ENCODE peak calls at places on chromosomes 13 and 19, in eight cellular contexts. One of them, this sample, is unnamed.
A peak's percentile ranks its signal among the peaks of the same experiment; 100 is the strongest.

GRCh38 chr19:3210347-3211017 is 14.0 kb upstream of the CELF5 start:
- DNase-seq in nucleus accumbens: no peak
- DNase-seq in stimulated activated naive B cell treated with anti-CD40 and anti-IgM and Interleukin-4, amounts not matched to agents 10 μg/mL and 1 μg/mL and 100 μg/mL, for 72 hours: peak; percentile 48
- DNase-seq in AG20443: peak; percentile 82
- DNase-seq in tibial nerve: no peak
- DNase-seq in memory B cell: peak; percentile 76
- DNase-seq in endothelial cell of umbilical vein: peak; percentile 40
- DNase-seq in stimulated activated CD4-positive, alpha-beta T cell treated with anti-CD3 and anti-CD28 coated beads, Interleukin-4, amount 100 ng/mL, for 24 hours: peak; percentile 77
- DNase-seq in this sample: peak; percentile 38

GRCh38 chr19:19420570-19421301 is 15.3 kb downstream of the GATAD2A start:
- DNase-seq in nucleus accumbens: no peak
- DNase-seq in stimulated activated naive B cell treated with anti-CD40 and anti-IgM and Interleukin-4, amounts not matched to agents 10 μg/mL and 1 μg/mL and 100 μg/mL, for 72 hours: no peak
- DNase-seq in AG20443: no peak
- DNase-seq in tibial nerve: no peak
- DNase-seq in memory B cell: no peak
- DNase-seq in endothelial cell of umbilical vein: no peak
- DNase-seq in stimulated activated CD4-positive, alpha-beta T cell treated with anti-CD3 and anti-CD28 coated beads, Interleukin-4, amount 100 ng/mL, for 24 hours: peak; percentile 35
- DNase-seq in this sample: no peak

GRCh38 chr13:52029569-52029968 is 5.1 kb downstream of the UTP14C start:
- DNase-seq in nucleus accumbens: no peak
- DNase-seq in stimulated activated naive B cell treated with anti-CD40 and anti-IgM and Interleukin-4, amounts not matched to agents 10 μg/mL and 1 μg/mL and 100 μg/mL, for 72 hours: no peak
- DNase-seq in AG20443: no peak
- DNase-seq in tibial nerve: no peak
- DNase-seq in memory B cell: no peak
- DNase-seq in endothelial cell of umbilical vein: no peak
- DNase-seq in stimulated activated CD4-positive, alpha-beta T cell treated with anti-CD3 and anti-CD28 coated beads, Interleukin-4, amount 100 ng/mL, for 24 hours: no peak
- DNase-seq in this sample: no peak

GRCh38 chr13:21018220-21018619 is 43.2 kb downstream of the LATS2 start:
- DNase-seq in nucleus accumbens: no peak
- DNase-seq in stimulated activated naive B cell treated with anti-CD40 and anti-IgM and Interleukin-4, amounts not matched to agents 10 μg/mL and 1 μg/mL and 100 μg/mL, for 72 hours: no peak
- DNase-seq in AG20443: no peak
- DNase-seq in tibial nerve: no peak
- DNase-seq in memory B cell: no peak
- DNase-seq in endothelial cell of umbilical vein: no peak
- DNase-seq in stimulated activated CD4-positive, alpha-beta T cell treated with anti-CD3 and anti-CD28 coated beads, Interleukin-4, amount 100 ng/mL, for 24 hours: no peak
- DNase-seq in this sample: no peak

GRCh38 chr13:97249093-97249787 is 27.1 kb downstream of the MBNL2 start:
- DNase-seq in nucleus accumbens: no peak
- DNase-seq in stimulated activated naive B cell treated with anti-CD40 and anti-IgM and Interleukin-4, amounts not matched to agents 10 μg/mL and 1 μg/mL and 100 μg/mL, for 72 hours: no peak
- DNase-seq in AG20443: no peak
- DNase-seq in tibial nerve: no peak
- DNase-seq in memory B cell: no peak
- DNase-seq in endothelial cell of umbilical vein: no peak
- DNase-seq in stimulated activated CD4-positive, alpha-beta T cell treated with anti-CD3 and anti-CD28 coated beads, Interleukin-4, amount 100 ng/mL, for 24 hours: no peak
- DNase-seq in this sample: no peak

GRCh38 chr19:6030214-6030507 is 52.2 kb upstream of the RANBP3 start:
- DNase-seq in nucleus accumbens: no peak
- DNase-seq in stimulated activated naive B cell treated with anti-CD40 and anti-IgM and Interleukin-4, amounts not matched to agents 10 μg/mL and 1 μg/mL and 100 μg/mL, for 72 hours: no peak
- DNase-seq in AG20443: peak; percentile 56
- DNase-seq in tibial nerve: no peak
- DNase-seq in memory B cell: no peak
- DNase-seq in endothelial cell of umbilical vein: no peak
- DNase-seq in stimulated activated CD4-positive, alpha-beta T cell treated with anti-CD3 and anti-CD28 coated beads, Interleukin-4, amount 100 ng/mL, for 24 hours: no peak
- DNase-seq in this sample: no peak

GRCh38 chr13:96346846-96347367 is 257.0 kb downstream of the HS6ST3 start:
- DNase-seq in nucleus accumbens: no peak
- DNase-seq in stimulated activated naive B cell treated with anti-CD40 and anti-IgM and Interleukin-4, amounts not matched to agents 10 μg/mL and 1 μg/mL and 100 μg/mL, for 72 hours: no peak
- DNase-seq in AG20443: no peak
- DNase-seq in tibial nerve: no peak
- DNase-seq in memory B cell: no peak
- DNase-seq in endothelial cell of umbilical vein: no peak
- DNase-seq in stimulated activated CD4-positive, alpha-beta T cell treated with anti-CD3 and anti-CD28 coated beads, Interleukin-4, amount 100 ng/mL, for 24 hours: no peak
- DNase-seq in this sample: no peak

GRCh38 chr19:33227242-33227650 is 1.6 kb upstream of the SLC7A10 start:
- DNase-seq in nucleus accumbens: no peak
- DNase-seq in stimulated activated naive B cell treated with anti-CD40 and anti-IgM and Interleukin-4, amounts not matched to agents 10 μg/mL and 1 μg/mL and 100 μg/mL, for 72 hours: no peak
- DNase-seq in AG20443: no peak
- DNase-seq in tibial nerve: no peak
- DNase-seq in memory B cell: no peak
- DNase-seq in endothelial cell of umbilical vein: no peak
- DNase-seq in stimulated activated CD4-positive, alpha-beta T cell treated with anti-CD3 and anti-CD28 coated beads, Interleukin-4, amount 100 ng/mL, for 24 hours: no peak
- DNase-seq in this sample: no peak

GRCh38 chr13:29567411-29567810 is 28.1 kb downstream of the SLC7A1 start:
- DNase-seq in nucleus accumbens: no peak
- DNase-seq in stimulated activated naive B cell treated with anti-CD40 and anti-IgM and Interleukin-4, amounts not matched to agents 10 μg/mL and 1 μg/mL and 100 μg/mL, for 72 hours: no peak
- DNase-seq in AG20443: no peak
- DNase-seq in tibial nerve: no peak
- DNase-seq in memory B cell: no peak
- DNase-seq in endothelial cell of umbilical vein: no peak
- DNase-seq in stimulated activated CD4-positive, alpha-beta T cell treated with anti-CD3 and anti-CD28 coated beads, Interleukin-4, amount 100 ng/mL, for 24 hours: no peak
- DNase-seq in this sample: no peak

GRCh38 chr13:62113145-62113544 is 697.5 kb upstream of the PCDH20 start:
- DNase-seq in nucleus accumbens: no peak
- DNase-seq in stimulated activated naive B cell treated with anti-CD40 and anti-IgM and Interleukin-4, amounts not matched to agents 10 μg/mL and 1 μg/mL and 100 μg/mL, for 72 hours: no peak
- DNase-seq in AG20443: no peak
- DNase-seq in tibial nerve: no peak
- DNase-seq in memory B cell: no peak
- DNase-seq in endothelial cell of umbilical vein: no peak
- DNase-seq in stimulated activated CD4-positive, alpha-beta T cell treated with anti-CD3 and anti-CD28 coated beads, Interleukin-4, amount 100 ng/mL, for 24 hours: no peak
- DNase-seq in this sample: no peak

GRCh38 chr13:67221630-67222226 is 8.4 kb downstream of the PCDH9 start:
- DNase-seq in nucleus accumbens: no peak
- DNase-seq in stimulated activated naive B cell treated with anti-CD40 and anti-IgM and Interleukin-4, amounts not matched to agents 10 μg/mL and 1 μg/mL and 100 μg/mL, for 72 hours: no peak
- DNase-seq in AG20443: no peak
- DNase-seq in tibial nerve: no peak
- DNase-seq in memory B cell: no peak
- DNase-seq in endothelial cell of umbilical vein: no peak
- DNase-seq in stimulated activated CD4-positive, alpha-beta T cell treated with anti-CD3 and anti-CD28 coated beads, Interleukin-4, amount 100 ng/mL, for 24 hours: no peak
- DNase-seq in this sample: no peak

GRCh38 chr19:18596752-18597157 is 8.2 kb downstream of the REX1BD start:
- DNase-seq in nucleus accumbens: no peak
- DNase-seq in stimulated activated naive B cell treated with anti-CD40 and anti-IgM and Interleukin-4, amounts not matched to agents 10 μg/mL and 1 μg/mL and 100 μg/mL, for 72 hours: no peak
- DNase-seq in AG20443: no peak
- DNase-seq in tibial nerve: no peak
- DNase-seq in memory B cell: no peak
- DNase-seq in endothelial cell of umbilical vein: peak; percentile 34
- DNase-seq in stimulated activated CD4-positive, alpha-beta T cell treated with anti-CD3 and anti-CD28 coated beads, Interleukin-4, amount 100 ng/mL, for 24 hours: no peak
- DNase-seq in this sample: peak; percentile 48

GRCh38 chr13:98848736-98849135 is 96.3 kb upstream of the SLC15A1 start:
- DNase-seq in nucleus accumbens: no peak
- DNase-seq in stimulated activated naive B cell treated with anti-CD40 and anti-IgM and Interleukin-4, amounts not matched to agents 10 μg/mL and 1 μg/mL and 100 μg/mL, for 72 hours: no peak
- DNase-seq in AG20443: no peak
- DNase-seq in tibial nerve: no peak
- DNase-seq in memory B cell: no peak
- DNase-seq in endothelial cell of umbilical vein: no peak
- DNase-seq in stimulated activated CD4-positive, alpha-beta T cell treated with anti-CD3 and anti-CD28 coated beads, Interleukin-4, amount 100 ng/mL, for 24 hours: no peak
- DNase-seq in this sample: peak; percentile 67

GRCh38 chr13:21348771-21349170 is 110.3 kb downstream of the ZDHHC20 start:
- DNase-seq in nucleus accumbens: no peak
- DNase-seq in stimulated activated naive B cell treated with anti-CD40 and anti-IgM and Interleukin-4, amounts not matched to agents 10 μg/mL and 1 μg/mL and 100 μg/mL, for 72 hours: no peak
- DNase-seq in AG20443: no peak
- DNase-seq in tibial nerve: no peak
- DNase-seq in memory B cell: no peak
- DNase-seq in endothelial cell of umbilical vein: no peak
- DNase-seq in stimulated activated CD4-positive, alpha-beta T cell treated with anti-CD3 and anti-CD28 coated beads, Interleukin-4, amount 100 ng/mL, for 24 hours: no peak
- DNase-seq in this sample: no peak

GRCh38 chr13:45374917-45375316 is 33.9 kb upstream of the TPT1 start:
- DNase-seq in nucleus accumbens: no peak
- DNase-seq in stimulated activated naive B cell treated with anti-CD40 and anti-IgM and Interleukin-4, amounts not matched to agents 10 μg/mL and 1 μg/mL and 100 μg/mL, for 72 hours: no peak
- DNase-seq in AG20443: peak; percentile 14
- DNase-seq in tibial nerve: no peak
- DNase-seq in memory B cell: no peak
- DNase-seq in endothelial cell of umbilical vein: no peak
- DNase-seq in stimulated activated CD4-positive, alpha-beta T cell treated with anti-CD3 and anti-CD28 coated beads, Interleukin-4, amount 100 ng/mL, for 24 hours: no peak
- DNase-seq in this sample: no peak

GRCh38 chr13:72530471-72530870 is 197.0 kb downstream of the MZT1 start:
- DNase-seq in nucleus accumbens: no peak
- DNase-seq in stimulated activated naive B cell treated with anti-CD40 and anti-IgM and Interleukin-4, amounts not matched to agents 10 μg/mL and 1 μg/mL and 100 μg/mL, for 72 hours: no peak
- DNase-seq in AG20443: no peak
- DNase-seq in tibial nerve: no peak
- DNase-seq in memory B cell: no peak
- DNase-seq in endothelial cell of umbilical vein: no peak
- DNase-seq in stimulated activated CD4-positive, alpha-beta T cell treated with anti-CD3 and anti-CD28 coated beads, Interleukin-4, amount 100 ng/mL, for 24 hours: no peak
- DNase-seq in this sample: no peak

GRCh38 chr13:30792257-30793000 is 57.1 kb downstream of the ALOX5AP start:
- DNase-seq in nucleus accumbens: peak; percentile 41
- DNase-seq in stimulated activated naive B cell treated with anti-CD40 and anti-IgM and Interleukin-4, amounts not matched to agents 10 μg/mL and 1 μg/mL and 100 μg/mL, for 72 hours: no peak
- DNase-seq in AG20443: peak; percentile 96
- DNase-seq in tibial nerve: peak; percentile 55
- DNase-seq in memory B cell: no peak
- DNase-seq in endothelial cell of umbilical vein: peak; percentile 96
- DNase-seq in stimulated activated CD4-positive, alpha-beta T cell treated with anti-CD3 and anti-CD28 coated beads, Interleukin-4, amount 100 ng/mL, for 24 hours: no peak
- DNase-seq in this sample: peak; percentile 99

GRCh38 chr19:13987101-13987890 is 18.8 kb downstream of the RFX1 start:
- DNase-seq in nucleus accumbens: peak; percentile 41
- DNase-seq in stimulated activated naive B cell treated with anti-CD40 and anti-IgM and Interleukin-4, amounts not matched to agents 10 μg/mL and 1 μg/mL and 100 μg/mL, for 72 hours: no peak
- DNase-seq in AG20443: no peak
- DNase-seq in tibial nerve: no peak
- DNase-seq in memory B cell: no peak
- DNase-seq in endothelial cell of umbilical vein: peak; percentile 33
- DNase-seq in stimulated activated CD4-positive, alpha-beta T cell treated with anti-CD3 and anti-CD28 coated beads, Interleukin-4, amount 100 ng/mL, for 24 hours: no peak
- DNase-seq in this sample: no peak

GRCh38 chr19:32224371-32225244 is 120.8 kb upstream of the ZNF507 start:
- DNase-seq in nucleus accumbens: no peak
- DNase-seq in stimulated activated naive B cell treated with anti-CD40 and anti-IgM and Interleukin-4, amounts not matched to agents 10 μg/mL and 1 μg/mL and 100 μg/mL, for 72 hours: peak; percentile 35
- DNase-seq in AG20443: peak; percentile 95
- DNase-seq in tibial nerve: peak; percentile 34
- DNase-seq in memory B cell: peak; percentile 61
- DNase-seq in endothelial cell of umbilical vein: peak; percentile 47
- DNase-seq in stimulated activated CD4-positive, alpha-beta T cell treated with anti-CD3 and anti-CD28 coated beads, Interleukin-4, amount 100 ng/mL, for 24 hours: peak; percentile 57
- DNase-seq in this sample: peak; percentile 55

GRCh38 chr13:33547035-33547434 is 261.5 kb upstream of the STARD13 start:
- DNase-seq in nucleus accumbens: no peak
- DNase-seq in stimulated activated naive B cell treated with anti-CD40 and anti-IgM and Interleukin-4, amounts not matched to agents 10 μg/mL and 1 μg/mL and 100 μg/mL, for 72 hours: no peak
- DNase-seq in AG20443: no peak
- DNase-seq in tibial nerve: no peak
- DNase-seq in memory B cell: no peak
- DNase-seq in endothelial cell of umbilical vein: no peak
- DNase-seq in stimulated activated CD4-positive, alpha-beta T cell treated with anti-CD3 and anti-CD28 coated beads, Interleukin-4, amount 100 ng/mL, for 24 hours: no peak
- DNase-seq in this sample: no peak

GRCh38 chr13:112146073-112146360 is 79.1 kb downstream of the SOX1 start:
- DNase-seq in nucleus accumbens: no peak
- DNase-seq in stimulated activated naive B cell treated with anti-CD40 and anti-IgM and Interleukin-4, amounts not matched to agents 10 μg/mL and 1 μg/mL and 100 μg/mL, for 72 hours: no peak
- DNase-seq in AG20443: no peak
- DNase-seq in tibial nerve: no peak
- DNase-seq in memory B cell: no peak
- DNase-seq in endothelial cell of umbilical vein: no peak
- DNase-seq in stimulated activated CD4-positive, alpha-beta T cell treated with anti-CD3 and anti-CD28 coated beads, Interleukin-4, amount 100 ng/mL, for 24 hours: no peak
- DNase-seq in this sample: no peak

GRCh38 chr19:16161848-16162247 is 11.5 kb downstream of the CIB3 start:
- DNase-seq in nucleus accumbens: no peak
- DNase-seq in stimulated activated naive B cell treated with anti-CD40 and anti-IgM and Interleukin-4, amounts not matched to agents 10 μg/mL and 1 μg/mL and 100 μg/mL, for 72 hours: no peak
- DNase-seq in AG20443: no peak
- DNase-seq in tibial nerve: no peak
- DNase-seq in memory B cell: no peak
- DNase-seq in endothelial cell of umbilical vein: peak; percentile 38
- DNase-seq in stimulated activated CD4-positive, alpha-beta T cell treated with anti-CD3 and anti-CD28 coated beads, Interleukin-4, amount 100 ng/mL, for 24 hours: peak; percentile 27
- DNase-seq in this sample: peak; percentile 76

GRCh38 chr13:59391696-59392095 is 772.0 kb downstream of the DIAPH3 start:
- DNase-seq in nucleus accumbens: peak; percentile 20
- DNase-seq in stimulated activated naive B cell treated with anti-CD40 and anti-IgM and Interleukin-4, amounts not matched to agents 10 μg/mL and 1 μg/mL and 100 μg/mL, for 72 hours: peak; percentile 42
- DNase-seq in AG20443: peak; percentile 78
- DNase-seq in tibial nerve: no peak
- DNase-seq in memory B cell: peak; percentile 23
- DNase-seq in endothelial cell of umbilical vein: peak; percentile 78
- DNase-seq in stimulated activated CD4-positive, alpha-beta T cell treated with anti-CD3 and anti-CD28 coated beads, Interleukin-4, amount 100 ng/mL, for 24 hours: peak; percentile 55
- DNase-seq in this sample: peak; percentile 20

GRCh38 chr19:46746281-46746965 is at the start of gene STRN4:
- DNase-seq in nucleus accumbens: peak; percentile 62
- DNase-seq in stimulated activated naive B cell treated with anti-CD40 and anti-IgM and Interleukin-4, amounts not matched to agents 10 μg/mL and 1 μg/mL and 100 μg/mL, for 72 hours: no peak
- DNase-seq in AG20443: peak; percentile 100
- DNase-seq in tibial nerve: no peak
- DNase-seq in memory B cell: no peak
- DNase-seq in endothelial cell of umbilical vein: no peak
- DNase-seq in stimulated activated CD4-positive, alpha-beta T cell treated with anti-CD3 and anti-CD28 coated beads, Interleukin-4, amount 100 ng/mL, for 24 hours: peak; percentile 49
- DNase-seq in this sample: peak; percentile 65

GRCh38 chr13:95713651-95714050 is 36.7 kb downstream of the DNAJC3 start:
- DNase-seq in nucleus accumbens: no peak
- DNase-seq in stimulated activated naive B cell treated with anti-CD40 and anti-IgM and Interleukin-4, amounts not matched to agents 10 μg/mL and 1 μg/mL and 100 μg/mL, for 72 hours: no peak
- DNase-seq in AG20443: no peak
- DNase-seq in tibial nerve: no peak
- DNase-seq in memory B cell: no peak
- DNase-seq in endothelial cell of umbilical vein: no peak
- DNase-seq in stimulated activated CD4-positive, alpha-beta T cell treated with anti-CD3 and anti-CD28 coated beads, Interleukin-4, amount 100 ng/mL, for 24 hours: no peak
- DNase-seq in this sample: no peak

GRCh38 chr19:46926201-46927071 is 65.6 kb downstream of the ARHGAP35 start:
- DNase-seq in nucleus accumbens: peak; percentile 78
- DNase-seq in stimulated activated naive B cell treated with anti-CD40 and anti-IgM and Interleukin-4, amounts not matched to agents 10 μg/mL and 1 μg/mL and 100 μg/mL, for 72 hours: no peak
- DNase-seq in AG20443: no peak
- DNase-seq in tibial nerve: no peak
- DNase-seq in memory B cell: no peak
- DNase-seq in endothelial cell of umbilical vein: no peak
- DNase-seq in stimulated activated CD4-positive, alpha-beta T cell treated with anti-CD3 and anti-CD28 coated beads, Interleukin-4, amount 100 ng/mL, for 24 hours: no peak
- DNase-seq in this sample: no peak

GRCh38 chr13:55410398-55411330 is 1730.1 kb upstream of the PRR20A start:
- DNase-seq in nucleus accumbens: no peak
- DNase-seq in stimulated activated naive B cell treated with anti-CD40 and anti-IgM and Interleukin-4, amounts not matched to agents 10 μg/mL and 1 μg/mL and 100 μg/mL, for 72 hours: no peak
- DNase-seq in AG20443: no peak
- DNase-seq in tibial nerve: no peak
- DNase-seq in memory B cell: no peak
- DNase-seq in endothelial cell of umbilical vein: no peak
- DNase-seq in stimulated activated CD4-positive, alpha-beta T cell treated with anti-CD3 and anti-CD28 coated beads, Interleukin-4, amount 100 ng/mL, for 24 hours: no peak
- DNase-seq in this sample: no peak

GRCh38 chr19:1154731-1155351 is 19.2 kb downstream of the SBNO2 start:
- DNase-seq in nucleus accumbens: no peak
- DNase-seq in stimulated activated naive B cell treated with anti-CD40 and anti-IgM and Interleukin-4, amounts not matched to agents 10 μg/mL and 1 μg/mL and 100 μg/mL, for 72 hours: no peak
- DNase-seq in AG20443: peak; percentile 96
- DNase-seq in tibial nerve: peak; percentile 78
- DNase-seq in memory B cell: no peak
- DNase-seq in endothelial cell of umbilical vein: peak; percentile 42
- DNase-seq in stimulated activated CD4-positive, alpha-beta T cell treated with anti-CD3 and anti-CD28 coated beads, Interleukin-4, amount 100 ng/mL, for 24 hours: no peak
- DNase-seq in this sample: peak; percentile 76

GRCh38 chr13:75495938-75496337 is 14.0 kb upstream of the TBC1D4 start:
- DNase-seq in nucleus accumbens: no peak
- DNase-seq in stimulated activated naive B cell treated with anti-CD40 and anti-IgM and Interleukin-4, amounts not matched to agents 10 μg/mL and 1 μg/mL and 100 μg/mL, for 72 hours: no peak
- DNase-seq in AG20443: peak; percentile 43
- DNase-seq in tibial nerve: no peak
- DNase-seq in memory B cell: no peak
- DNase-seq in endothelial cell of umbilical vein: no peak
- DNase-seq in stimulated activated CD4-positive, alpha-beta T cell treated with anti-CD3 and anti-CD28 coated beads, Interleukin-4, amount 100 ng/mL, for 24 hours: no peak
- DNase-seq in this sample: no peak

GRCh38 chr19:29259153-29259552 is 46.2 kb upstream of the UQCRFS1 start:
- DNase-seq in nucleus accumbens: no peak
- DNase-seq in stimulated activated naive B cell treated with anti-CD40 and anti-IgM and Interleukin-4, amounts not matched to agents 10 μg/mL and 1 μg/mL and 100 μg/mL, for 72 hours: no peak
- DNase-seq in AG20443: no peak
- DNase-seq in tibial nerve: no peak
- DNase-seq in memory B cell: no peak
- DNase-seq in endothelial cell of umbilical vein: no peak
- DNase-seq in stimulated activated CD4-positive, alpha-beta T cell treated with anti-CD3 and anti-CD28 coated beads, Interleukin-4, amount 100 ng/mL, for 24 hours: no peak
- DNase-seq in this sample: no peak

GRCh38 chr19:40512473-40513344 is 45.9 kb downstream of the SPTBN4 start:
- DNase-seq in nucleus accumbens: no peak
- DNase-seq in stimulated activated naive B cell treated with anti-CD40 and anti-IgM and Interleukin-4, amounts not matched to agents 10 μg/mL and 1 μg/mL and 100 μg/mL, for 72 hours: no peak
- DNase-seq in AG20443: peak; percentile 70
- DNase-seq in tibial nerve: no peak
- DNase-seq in memory B cell: no peak
- DNase-seq in endothelial cell of umbilical vein: no peak
- DNase-seq in stimulated activated CD4-positive, alpha-beta T cell treated with anti-CD3 and anti-CD28 coated beads, Interleukin-4, amount 100 ng/mL, for 24 hours: no peak
- DNase-seq in this sample: peak; percentile 56

GRCh38 chr13:79185580-79185979 is 220.5 kb downstream of the RBM26 start:
- DNase-seq in nucleus accumbens: no peak
- DNase-seq in stimulated activated naive B cell treated with anti-CD40 and anti-IgM and Interleukin-4, amounts not matched to agents 10 μg/mL and 1 μg/mL and 100 μg/mL, for 72 hours: no peak
- DNase-seq in AG20443: no peak
- DNase-seq in tibial nerve: no peak
- DNase-seq in memory B cell: no peak
- DNase-seq in endothelial cell of umbilical vein: no peak
- DNase-seq in stimulated activated CD4-positive, alpha-beta T cell treated with anti-CD3 and anti-CD28 coated beads, Interleukin-4, amount 100 ng/mL, for 24 hours: no peak
- DNase-seq in this sample: no peak

GRCh38 chr13:30318026-30318425 is 10.7 kb upstream of the KATNAL1 start:
- DNase-seq in nucleus accumbens: no peak
- DNase-seq in stimulated activated naive B cell treated with anti-CD40 and anti-IgM and Interleukin-4, amounts not matched to agents 10 μg/mL and 1 μg/mL and 100 μg/mL, for 72 hours: no peak
- DNase-seq in AG20443: no peak
- DNase-seq in tibial nerve: no peak
- DNase-seq in memory B cell: no peak
- DNase-seq in endothelial cell of umbilical vein: no peak
- DNase-seq in stimulated activated CD4-positive, alpha-beta T cell treated with anti-CD3 and anti-CD28 coated beads, Interleukin-4, amount 100 ng/mL, for 24 hours: no peak
- DNase-seq in this sample: no peak

GRCh38 chr19:18385359-18385674 is 641 bp upstream of the GDF15 start:
- DNase-seq in nucleus accumbens: no peak
- DNase-seq in stimulated activated naive B cell treated with anti-CD40 and anti-IgM and Interleukin-4, amounts not matched to agents 10 μg/mL and 1 μg/mL and 100 μg/mL, for 72 hours: no peak
- DNase-seq in AG20443: no peak
- DNase-seq in tibial nerve: no peak
- DNase-seq in memory B cell: no peak
- DNase-seq in endothelial cell of umbilical vein: no peak
- DNase-seq in stimulated activated CD4-positive, alpha-beta T cell treated with anti-CD3 and anti-CD28 coated beads, Interleukin-4, amount 100 ng/mL, for 24 hours: no peak
- DNase-seq in this sample: no peak

This sample was measured in MG63.